ENCODE peak calls at places on chromosomes 7 and 10, in four cellular contexts. One of them, this sample, is unnamed.

GRCh38 chr10:93160140-93160539 is 86.4 kb downstream of the CYP26A1 start:
- DNase-seq in Peyer's patch: no peak
- DNase-seq in fibroblast of villous mesenchyme: no peak
- DNase-seq in astrocyte of the spinal cord: no peak
- DNase-seq in this sample: no peak

GRCh38 chr7:108002726-108003590 is at the start of gene LAMB1:
- DNase-seq in Peyer's patch: peak; percentile 81
- DNase-seq in fibroblast of villous mesenchyme: peak; percentile 88
- DNase-seq in astrocyte of the spinal cord: peak; percentile 88
- DNase-seq in this sample: peak; percentile 87

GRCh38 chr10:8416755-8417154 is 362.3 kb downstream of the GATA3 start:
- DNase-seq in Peyer's patch: no peak
- DNase-seq in fibroblast of villous mesenchyme: no peak
- DNase-seq in astrocyte of the spinal cord: no peak
- DNase-seq in this sample: no peak

GRCh38 chr10:124180044-124180745 is 86.8 kb upstream of the CHST15 start:
- DNase-seq in Peyer's patch: no peak
- DNase-seq in fibroblast of villous mesenchyme: no peak
- DNase-seq in astrocyte of the spinal cord: no peak
- DNase-seq in this sample: no peak

GRCh38 chr10:35561670-35562069 is 43.5 kb upstream of the GJD4 start:
- DNase-seq in Peyer's patch: no peak
- DNase-seq in fibroblast of villous mesenchyme: no peak
- DNase-seq in astrocyte of the spinal cord: no peak
- DNase-seq in this sample: no peak

GRCh38 chr7:44147026-44147881 is 6.1 kb upstream of the MYL7 start:
- DNase-seq in Peyer's patch: peak; percentile 43
- DNase-seq in fibroblast of villous mesenchyme: peak; percentile 42
- DNase-seq in astrocyte of the spinal cord: no peak
- DNase-seq in this sample: no peak

GRCh38 chr7:21077602-21078001 is 290.9 kb upstream of the SP8 start:
- DNase-seq in Peyer's patch: no peak
- DNase-seq in fibroblast of villous mesenchyme: no peak
- DNase-seq in astrocyte of the spinal cord: no peak
- DNase-seq in this sample: no peak

GRCh38 chr10:97904026-97904410 is 54.4 kb downstream of the GOLGA7B start:
- DNase-seq in Peyer's patch: no peak
- DNase-seq in fibroblast of villous mesenchyme: no peak
- DNase-seq in astrocyte of the spinal cord: no peak
- DNase-seq in this sample: no peak

GRCh38 chr10:84172435-84173356 is 905 bp upstream of the GPR15LG start:
- DNase-seq in Peyer's patch: peak; percentile 79
- DNase-seq in fibroblast of villous mesenchyme: no peak
- DNase-seq in astrocyte of the spinal cord: no peak
- DNase-seq in this sample: no peak

GRCh38 chr7:41323811-41324210 is 379.1 kb downstream of the INHBA start:
- DNase-seq in Peyer's patch: no peak
- DNase-seq in fibroblast of villous mesenchyme: no peak
- DNase-seq in astrocyte of the spinal cord: no peak
- DNase-seq in this sample: no peak
- H3K4me3 ChIP-seq in Peyer's patch: no peak overlapping the region
- H3K4me3 ChIP-seq in fibroblast of villous mesenchyme: no peak overlapping the region
- H3K4me3 ChIP-seq in astrocyte of the spinal cord: no peak overlapping the region
- H3K4me3 ChIP-seq in this sample: no peak overlapping the region

DNA sequence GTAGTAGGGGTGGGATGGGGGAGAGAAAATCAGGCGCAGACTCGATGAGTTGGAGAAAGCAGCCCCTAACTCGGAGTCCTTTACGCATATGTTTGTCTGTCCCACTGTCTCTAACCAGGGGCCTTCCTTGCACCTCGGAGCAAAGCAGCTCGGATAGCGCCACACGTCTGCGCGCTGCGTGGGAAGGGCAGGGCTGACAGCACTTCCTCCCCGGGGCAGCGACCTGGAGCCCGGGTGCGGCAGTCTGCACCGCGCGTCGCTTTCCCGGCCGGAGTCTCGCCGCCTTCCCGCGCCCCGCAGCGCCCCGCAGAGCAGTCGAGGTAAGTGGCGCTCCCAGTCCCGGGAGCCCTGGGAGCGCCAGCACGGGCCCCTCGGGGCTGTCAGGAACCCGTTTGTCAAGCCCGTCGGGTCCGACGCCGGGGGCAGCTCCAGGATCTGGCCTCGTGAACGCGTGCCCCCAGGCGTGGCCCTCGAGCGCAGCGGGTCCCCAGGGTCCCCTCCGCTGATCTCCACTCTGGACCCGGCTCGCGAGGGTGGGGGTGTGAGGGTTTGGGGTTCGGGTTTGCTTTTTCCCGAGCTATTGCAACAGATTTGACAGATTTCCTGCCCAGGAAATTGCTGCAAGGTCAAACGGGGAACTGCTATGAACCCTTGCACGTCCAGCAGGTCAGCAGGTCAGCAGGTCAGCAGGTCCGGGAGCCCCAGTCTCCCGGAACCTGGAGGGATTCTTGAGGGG is 561 bp downstream of the APBB1IP start:
- DNase-seq in Peyer's patch: peak; percentile 76
- DNase-seq in fibroblast of villous mesenchyme: no peak
- DNase-seq in astrocyte of the spinal cord: no peak
- DNase-seq in this sample: no peak
- TF ChIP-seq CTCF in Peyer's patch: no peak
- TF ChIP-seq CTCF in fibroblast of villous mesenchyme: no peak
- TF ChIP-seq CTCF in astrocyte of the spinal cord: no peak
- TF ChIP-seq CTCF in this sample: no peak

GRCh38 chr10:102773986-102774385 is 30.2 kb downstream of the WBP1L start:
- DNase-seq in Peyer's patch: no peak
- DNase-seq in fibroblast of villous mesenchyme: no peak
- DNase-seq in astrocyte of the spinal cord: peak; percentile 66
- DNase-seq in this sample: peak; percentile 52

GRCh38 chr10:102777696-102778530 is 34.2 kb downstream of the WBP1L start:
- DNase-seq in Peyer's patch: no peak
- DNase-seq in fibroblast of villous mesenchyme: no peak
- DNase-seq in astrocyte of the spinal cord: no peak
- DNase-seq in this sample: no peak

GRCh38 chr10:102775201-102775972 is 31.6 kb downstream of the WBP1L start:
- DNase-seq in Peyer's patch: no peak
- DNase-seq in fibroblast of villous mesenchyme: peak; percentile 57
- DNase-seq in astrocyte of the spinal cord: peak; percentile 45
- DNase-seq in this sample: peak; percentile 67

GRCh38 chr10:102776779-102777417 is 33.1 kb downstream of the WBP1L start:
- DNase-seq in Peyer's patch: peak; percentile 71
- DNase-seq in fibroblast of villous mesenchyme: peak; percentile 99
- DNase-seq in astrocyte of the spinal cord: peak; percentile 99
- DNase-seq in this sample: peak; percentile 98

DNA sequence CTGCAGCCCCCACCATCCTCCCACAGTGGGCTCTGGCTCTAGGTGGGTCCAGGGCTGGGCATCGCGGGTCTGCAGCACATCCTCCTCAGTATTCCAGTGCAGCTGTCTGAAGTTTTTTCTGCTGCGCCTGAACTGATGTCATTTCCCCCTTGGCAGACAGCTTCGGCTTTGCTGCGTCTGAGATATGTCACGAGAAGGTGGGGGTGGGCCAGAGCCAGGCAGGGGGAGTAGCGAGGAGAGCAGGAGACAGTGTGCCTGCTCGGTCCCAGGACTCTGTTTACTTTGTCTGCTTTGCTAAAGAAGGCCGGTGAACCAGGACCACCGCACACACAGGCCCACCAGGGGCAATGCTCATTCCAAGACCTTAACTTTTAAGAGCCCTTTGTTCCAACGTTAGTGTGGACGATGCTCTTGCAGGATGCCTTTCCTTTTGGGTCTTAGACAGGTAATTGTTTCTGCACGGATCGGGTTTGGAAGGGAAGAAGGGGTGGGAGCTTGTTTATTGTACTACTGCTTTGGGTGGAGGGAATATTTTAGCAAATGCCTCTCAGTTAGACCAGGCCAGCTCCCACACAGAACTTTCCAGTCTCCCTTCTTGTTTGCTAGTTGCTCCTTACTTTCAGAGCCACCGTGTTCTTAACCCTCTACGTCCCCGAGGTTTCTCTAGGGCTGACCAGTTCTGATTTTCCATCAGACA is 32.4 kb downstream of the WBP1L start:
- DNase-seq in Peyer's patch: peak; percentile 72
- DNase-seq in fibroblast of villous mesenchyme: peak; percentile 94
- DNase-seq in astrocyte of the spinal cord: peak; percentile 95
- DNase-seq in this sample: peak; percentile 95
- H3K4me3 ChIP-seq in Peyer's patch: no peak overlapping the region
- H3K4me3 ChIP-seq in fibroblast of villous mesenchyme: peak overlapping the region; percentile 52
- H3K4me3 ChIP-seq in astrocyte of the spinal cord: peak overlapping the region; percentile 54
- H3K4me3 ChIP-seq in this sample: peak overlapping the region; percentile 53

DNA sequence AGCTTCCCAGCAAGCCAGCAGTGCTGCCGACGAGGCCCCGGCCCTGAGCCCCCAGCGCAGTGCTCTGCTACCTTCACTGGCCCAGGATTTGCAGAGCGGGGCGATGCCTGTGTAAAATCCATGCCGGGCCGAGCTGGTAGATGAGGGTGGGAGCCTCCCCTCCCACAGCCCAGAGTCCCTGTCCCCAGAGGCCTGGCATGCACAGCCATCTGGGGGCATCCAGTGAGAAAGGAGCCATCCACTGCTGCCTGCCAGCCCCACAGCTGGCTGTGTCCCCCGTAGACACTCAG is 116.7 kb downstream of the RGS10 start:
- DNase-seq in Peyer's patch: no peak
- DNase-seq in fibroblast of villous mesenchyme: no peak
- DNase-seq in astrocyte of the spinal cord: no peak
- DNase-seq in this sample: no peak
- TF ChIP-seq CTCF in Peyer's patch: no peak
- TF ChIP-seq CTCF in fibroblast of villous mesenchyme: no peak
- TF ChIP-seq CTCF in astrocyte of the spinal cord: no peak
- TF ChIP-seq CTCF in this sample: no peak

GRCh38 chr7:143906895-143907294 is 4.9 kb upstream of the TCAF1 start:
- DNase-seq in Peyer's patch: no peak
- DNase-seq in fibroblast of villous mesenchyme: no peak
- DNase-seq in astrocyte of the spinal cord: no peak
- DNase-seq in this sample: no peak

GRCh38 chr7:143913945-143914615 is 12.1 kb upstream of the TCAF1 start:
- DNase-seq in Peyer's patch: no peak
- DNase-seq in fibroblast of villous mesenchyme: no peak
- DNase-seq in astrocyte of the spinal cord: no peak
- DNase-seq in this sample: no peak

GRCh38 chr7:143909863-143910262 is 7.9 kb upstream of the TCAF1 start:
- DNase-seq in Peyer's patch: no peak
- DNase-seq in fibroblast of villous mesenchyme: peak; percentile 58
- DNase-seq in astrocyte of the spinal cord: no peak
- DNase-seq in this sample: no peak

GRCh38 chr7:143914938-143915337 is 13.0 kb upstream of the TCAF1 start:
- DNase-seq in Peyer's patch: no peak
- DNase-seq in fibroblast of villous mesenchyme: no peak
- DNase-seq in astrocyte of the spinal cord: no peak
- DNase-seq in this sample: no peak

DNA sequence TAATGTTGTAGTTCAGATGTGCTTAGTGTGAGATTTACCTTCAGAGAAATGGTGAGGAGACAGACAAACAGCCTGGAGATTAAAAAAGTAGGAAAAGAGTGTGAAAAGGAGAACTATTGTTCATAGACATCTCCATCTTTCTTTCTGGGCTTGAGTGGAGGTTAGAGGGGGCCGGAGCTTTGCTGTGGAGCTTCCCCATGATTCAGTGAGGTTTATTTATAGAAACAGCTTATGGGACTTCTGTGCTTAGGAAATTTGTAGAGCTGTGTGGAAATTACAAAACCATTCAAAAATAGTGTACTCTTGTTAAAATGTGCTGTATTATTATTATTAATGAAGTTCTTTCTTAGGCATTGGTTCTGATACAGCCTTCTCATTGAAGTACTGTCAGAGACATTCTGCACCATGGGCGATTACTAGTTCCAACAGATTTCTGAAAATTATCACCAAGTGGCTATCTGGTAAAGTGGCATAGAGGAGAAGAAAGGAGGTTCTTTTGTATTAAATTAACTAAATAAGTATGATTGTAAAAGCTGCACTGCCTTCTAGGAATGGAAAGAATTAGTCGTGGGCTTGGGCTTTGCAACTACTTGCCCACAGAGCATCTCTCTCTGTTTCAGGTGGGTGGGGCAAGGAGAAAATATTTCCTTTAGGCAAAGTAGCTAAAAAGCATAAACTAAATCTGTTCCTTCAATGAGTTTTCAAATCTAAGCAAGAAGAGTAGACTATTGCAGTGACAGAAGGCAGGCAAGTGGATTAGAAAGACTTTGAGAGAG is 8.7 kb upstream of the TCAF1 start:
- DNase-seq in Peyer's patch: no peak
- DNase-seq in fibroblast of villous mesenchyme: no peak
- DNase-seq in astrocyte of the spinal cord: no peak
- DNase-seq in this sample: peak; percentile 27
- H3K4me3 ChIP-seq in Peyer's patch: no peak overlapping the region
- H3K4me3 ChIP-seq in fibroblast of villous mesenchyme: no peak overlapping the region
- H3K4me3 ChIP-seq in astrocyte of the spinal cord: no peak overlapping the region
- H3K4me3 ChIP-seq in this sample: no peak overlapping the region

GRCh38 chr7:519974-520458 is 370 bp upstream of the PDGFA start:
- DNase-seq in Peyer's patch: no peak
- DNase-seq in fibroblast of villous mesenchyme: peak; percentile 68
- DNase-seq in astrocyte of the spinal cord: peak; percentile 60
- DNase-seq in this sample: peak; percentile 63
- TF ChIP-seq CTCF in Peyer's patch: peak; percentile 49
- TF ChIP-seq CTCF in fibroblast of villous mesenchyme: peak; percentile 19
- TF ChIP-seq CTCF in astrocyte of the spinal cord: peak; percentile 19
- TF ChIP-seq CTCF in this sample: no peak

DNA sequence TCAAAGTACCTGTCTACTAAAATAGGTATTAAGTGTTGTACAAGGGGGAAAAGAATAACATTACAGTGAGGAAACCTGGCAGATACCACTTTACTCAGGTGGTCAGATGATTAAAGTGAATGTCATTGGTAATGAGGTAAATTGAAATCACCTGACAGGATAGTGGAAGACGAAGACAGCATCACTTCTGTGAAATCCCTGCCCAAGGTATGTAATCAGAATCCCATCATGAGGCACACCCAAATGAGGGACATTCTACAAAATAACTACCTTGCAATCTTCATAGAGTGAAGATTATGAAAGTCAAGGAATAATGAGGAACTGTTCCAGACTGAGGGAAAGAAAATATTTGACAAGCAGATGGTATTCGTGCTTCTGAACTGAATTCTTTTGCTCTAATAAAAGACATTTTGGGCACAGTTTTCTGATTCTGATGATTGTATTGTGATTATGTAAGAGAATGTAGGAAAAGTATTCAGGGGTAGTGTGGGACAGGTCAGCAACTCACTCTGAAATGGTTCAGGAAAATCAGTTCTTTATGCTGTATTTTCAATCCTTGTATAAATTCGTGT is 33.3 kb upstream of the ARMS2 start:
- DNase-seq in Peyer's patch: no peak
- DNase-seq in fibroblast of villous mesenchyme: no peak
- DNase-seq in astrocyte of the spinal cord: no peak
- DNase-seq in this sample: no peak
- H3K4me3 ChIP-seq in Peyer's patch: no peak overlapping the region
- H3K4me3 ChIP-seq in fibroblast of villous mesenchyme: no peak overlapping the region
- H3K4me3 ChIP-seq in astrocyte of the spinal cord: no peak overlapping the region
- H3K4me3 ChIP-seq in this sample: no peak overlapping the region